ENCODE peak calls at places on chromosomes 13 and 19, in eight cellular contexts. One of them, this sample, is unnamed.

GRCh38 chr19:17069249-17069648 is 6.0 kb downstream of the HAUS8 start:
- DNase-seq in HepG2: no peak
- DNase-seq in cardiac fibroblast: no peak
- DNase-seq in bronchial epithelial cell: no peak
- DNase-seq in IMR-90: no peak
- DNase-seq in left ventricle myocardium inferior: no peak
- DNase-seq in fibroblast of pulmonary artery: no peak
- DNase-seq in right lobe of liver: no peak
- DNase-seq in this sample: no peak

GRCh38 chr19:2455481-2456300 is 1.1 kb downstream of the LMNB2 start:
- DNase-seq in HepG2: no peak
- DNase-seq in cardiac fibroblast: peak
- DNase-seq in bronchial epithelial cell: no peak
- DNase-seq in IMR-90: no peak
- DNase-seq in left ventricle myocardium inferior: peak
- DNase-seq in fibroblast of pulmonary artery: no peak
- DNase-seq in right lobe of liver: peak
- DNase-seq in this sample: no peak

GRCh38 chr13:112124100-112124499 is 57.2 kb downstream of the SOX1 start:
- DNase-seq in HepG2: no peak
- DNase-seq in cardiac fibroblast: no peak
- DNase-seq in bronchial epithelial cell: no peak
- DNase-seq in IMR-90: no peak
- DNase-seq in left ventricle myocardium inferior: no peak
- DNase-seq in fibroblast of pulmonary artery: no peak
- DNase-seq in right lobe of liver: no peak
- DNase-seq in this sample: no peak

GRCh38 chr13:106998664-106999063 is 430.7 kb upstream of the ARGLU1 start:
- DNase-seq in HepG2: no peak
- DNase-seq in cardiac fibroblast: no peak
- DNase-seq in bronchial epithelial cell: no peak
- DNase-seq in IMR-90: no peak
- DNase-seq in left ventricle myocardium inferior: no peak
- DNase-seq in fibroblast of pulmonary artery: no peak
- DNase-seq in right lobe of liver: no peak
- DNase-seq in this sample: no peak

GRCh38 chr13:94535231-94535630 is 55.7 kb upstream of the DCT start:
- DNase-seq in HepG2: no peak
- DNase-seq in cardiac fibroblast: no peak
- DNase-seq in bronchial epithelial cell: no peak
- DNase-seq in IMR-90: no peak
- DNase-seq in left ventricle myocardium inferior: no peak
- DNase-seq in fibroblast of pulmonary artery: no peak
- DNase-seq in right lobe of liver: no peak
- DNase-seq in this sample: no peak

GRCh38 chr13:32863596-32863995 is 152.6 kb upstream of the KL start:
- DNase-seq in HepG2: no peak
- DNase-seq in cardiac fibroblast: no peak
- DNase-seq in bronchial epithelial cell: no peak
- DNase-seq in IMR-90: no peak
- DNase-seq in left ventricle myocardium inferior: no peak
- DNase-seq in fibroblast of pulmonary artery: no peak
- DNase-seq in right lobe of liver: no peak
- DNase-seq in this sample: no peak

GRCh38 chr13:112445411-112446271 is 69.5 kb downstream of the SPACA7 start:
- DNase-seq in HepG2: no peak
- DNase-seq in cardiac fibroblast: no peak
- DNase-seq in bronchial epithelial cell: no peak
- DNase-seq in IMR-90: no peak
- DNase-seq in left ventricle myocardium inferior: no peak
- DNase-seq in fibroblast of pulmonary artery: no peak
- DNase-seq in right lobe of liver: no peak
- DNase-seq in this sample: no peak

GRCh38 chr13:77112961-77113360 is 86.0 kb upstream of the FBXL3 start:
- DNase-seq in HepG2: no peak
- DNase-seq in cardiac fibroblast: no peak
- DNase-seq in bronchial epithelial cell: no peak
- DNase-seq in IMR-90: no peak
- DNase-seq in left ventricle myocardium inferior: no peak
- DNase-seq in fibroblast of pulmonary artery: no peak
- DNase-seq in right lobe of liver: no peak
- DNase-seq in this sample: no peak

GRCh38 chr19:18764591-18765051 is 26.5 kb downstream of the COMP start:
- DNase-seq in HepG2: no peak
- DNase-seq in cardiac fibroblast: no peak
- DNase-seq in bronchial epithelial cell: no peak
- DNase-seq in IMR-90: no peak
- DNase-seq in left ventricle myocardium inferior: no peak
- DNase-seq in fibroblast of pulmonary artery: no peak
- DNase-seq in right lobe of liver: no peak
- DNase-seq in this sample: no peak

GRCh38 chr13:39536274-39536673 is 66.7 kb downstream of the LHFPL6 start:
- DNase-seq in HepG2: no peak
- DNase-seq in cardiac fibroblast: no peak
- DNase-seq in bronchial epithelial cell: no peak
- DNase-seq in IMR-90: no peak
- DNase-seq in left ventricle myocardium inferior: no peak
- DNase-seq in fibroblast of pulmonary artery: no peak
- DNase-seq in right lobe of liver: no peak
- DNase-seq in this sample: no peak

GRCh38 chr19:41821003-41821735 is 23.3 kb downstream of the LYPD4 start:
- DNase-seq in HepG2: peak
- DNase-seq in cardiac fibroblast: peak
- DNase-seq in bronchial epithelial cell: peak
- DNase-seq in IMR-90: peak
- DNase-seq in left ventricle myocardium inferior: no peak
- DNase-seq in fibroblast of pulmonary artery: peak
- DNase-seq in right lobe of liver: no peak
- DNase-seq in this sample: no peak

GRCh38 chr19:4678881-4679379 is 8.8 kb upstream of the MYDGF start:
- DNase-seq in HepG2: no peak
- DNase-seq in cardiac fibroblast: peak
- DNase-seq in bronchial epithelial cell: no peak
- DNase-seq in IMR-90: no peak
- DNase-seq in left ventricle myocardium inferior: no peak
- DNase-seq in fibroblast of pulmonary artery: no peak
- DNase-seq in right lobe of liver: no peak
- DNase-seq in this sample: no peak

GRCh38 chr19:1284979-1285736 is 515 bp upstream of the EFNA2 start:
- DNase-seq in HepG2: no peak
- DNase-seq in cardiac fibroblast: no peak
- DNase-seq in bronchial epithelial cell: no peak
- DNase-seq in IMR-90: no peak
- DNase-seq in left ventricle myocardium inferior: no peak
- DNase-seq in fibroblast of pulmonary artery: no peak
- DNase-seq in right lobe of liver: no peak
- DNase-seq in this sample: no peak

GRCh38 chr13:98556968-98557591 is 19.8 kb downstream of the STK24 start:
- DNase-seq in HepG2: no peak
- DNase-seq in cardiac fibroblast: no peak
- DNase-seq in bronchial epithelial cell: no peak
- DNase-seq in IMR-90: peak
- DNase-seq in left ventricle myocardium inferior: no peak
- DNase-seq in fibroblast of pulmonary artery: no peak
- DNase-seq in right lobe of liver: no peak
- DNase-seq in this sample: no peak

GRCh38 chr19:42989851-42990250 is 36.4 kb downstream of the PSG11 start:
- DNase-seq in HepG2: no peak
- DNase-seq in cardiac fibroblast: no peak
- DNase-seq in bronchial epithelial cell: peak
- DNase-seq in IMR-90: no peak
- DNase-seq in left ventricle myocardium inferior: no peak
- DNase-seq in fibroblast of pulmonary artery: no peak
- DNase-seq in right lobe of liver: no peak
- DNase-seq in this sample: no peak

GRCh38 chr13:79775830-79776229 is 294.9 kb downstream of the NDFIP2 start:
- DNase-seq in HepG2: peak
- DNase-seq in cardiac fibroblast: peak
- DNase-seq in bronchial epithelial cell: peak
- DNase-seq in IMR-90: peak
- DNase-seq in left ventricle myocardium inferior: no peak
- DNase-seq in fibroblast of pulmonary artery: peak
- DNase-seq in right lobe of liver: no peak
- DNase-seq in this sample: peak

GRCh38 chr19:32822916-32823746 is 46.4 kb downstream of the SLC7A9 start:
- DNase-seq in HepG2: no peak
- DNase-seq in cardiac fibroblast: no peak
- DNase-seq in bronchial epithelial cell: no peak
- DNase-seq in IMR-90: no peak
- DNase-seq in left ventricle myocardium inferior: no peak
- DNase-seq in fibroblast of pulmonary artery: no peak
- DNase-seq in right lobe of liver: no peak
- DNase-seq in this sample: no peak

GRCh38 chr19:1251233-1251502 is 2.8 kb downstream of the MIDN start:
- DNase-seq in HepG2: peak
- DNase-seq in cardiac fibroblast: peak
- DNase-seq in bronchial epithelial cell: peak
- DNase-seq in IMR-90: peak
- DNase-seq in left ventricle myocardium inferior: no peak
- DNase-seq in fibroblast of pulmonary artery: peak
- DNase-seq in right lobe of liver: peak
- DNase-seq in this sample: no peak

GRCh38 chr19:46718934-46719551 is 2.1 kb upstream of the PRKD2 start:
- DNase-seq in HepG2: no peak
- DNase-seq in cardiac fibroblast: no peak
- DNase-seq in bronchial epithelial cell: no peak
- DNase-seq in IMR-90: no peak
- DNase-seq in left ventricle myocardium inferior: no peak
- DNase-seq in fibroblast of pulmonary artery: no peak
- DNase-seq in right lobe of liver: no peak
- DNase-seq in this sample: peak
- H3K4me3 ChIP-seq in HepG2: no peak
- H3K4me3 ChIP-seq in cardiac fibroblast: no peak
- H3K4me3 ChIP-seq in bronchial epithelial cell: no peak
- H3K4me3 ChIP-seq in IMR-90: no peak
- H3K4me3 ChIP-seq in left ventricle myocardium inferior: no peak
- H3K4me3 ChIP-seq in fibroblast of pulmonary artery: no peak
- H3K4me3 ChIP-seq in right lobe of liver: no peak
- H3K4me3 ChIP-seq in this sample: peak

GRCh38 chr19:40421468-40421778 is 4.4 kb downstream of the SERTAD1 start:
- DNase-seq in HepG2: no peak
- DNase-seq in cardiac fibroblast: no peak
- DNase-seq in bronchial epithelial cell: no peak
- DNase-seq in IMR-90: no peak
- DNase-seq in left ventricle myocardium inferior: no peak
- DNase-seq in fibroblast of pulmonary artery: no peak
- DNase-seq in right lobe of liver: no peak
- DNase-seq in this sample: no peak

GRCh38 chr19:40419780-40420179 is 6.0 kb downstream of the SERTAD1 start:
- DNase-seq in HepG2: no peak
- DNase-seq in cardiac fibroblast: no peak
- DNase-seq in bronchial epithelial cell: no peak
- DNase-seq in IMR-90: no peak
- DNase-seq in left ventricle myocardium inferior: no peak
- DNase-seq in fibroblast of pulmonary artery: no peak
- DNase-seq in right lobe of liver: no peak
- DNase-seq in this sample: no peak

GRCh38 chr19:40422428-40423226 is 3.2 kb downstream of the SERTAD1 start:
- DNase-seq in HepG2: no peak
- DNase-seq in cardiac fibroblast: no peak
- DNase-seq in bronchial epithelial cell: no peak
- DNase-seq in IMR-90: no peak
- DNase-seq in left ventricle myocardium inferior: no peak
- DNase-seq in fibroblast of pulmonary artery: no peak
- DNase-seq in right lobe of liver: no peak
- DNase-seq in this sample: no peak

GRCh38 chr19:40420451-40420765 is 5.4 kb downstream of the SERTAD1 start:
- DNase-seq in HepG2: no peak
- DNase-seq in cardiac fibroblast: no peak
- DNase-seq in bronchial epithelial cell: no peak
- DNase-seq in IMR-90: no peak
- DNase-seq in left ventricle myocardium inferior: no peak
- DNase-seq in fibroblast of pulmonary artery: no peak
- DNase-seq in right lobe of liver: no peak
- DNase-seq in this sample: no peak

GRCh38 chr19:40420766-40421467 is 4.9 kb downstream of the SERTAD1 start:
- DNase-seq in HepG2: peak
- DNase-seq in cardiac fibroblast: peak
- DNase-seq in bronchial epithelial cell: peak
- DNase-seq in IMR-90: peak
- DNase-seq in left ventricle myocardium inferior: peak
- DNase-seq in fibroblast of pulmonary artery: peak
- DNase-seq in right lobe of liver: peak
- DNase-seq in this sample: no peak
- TF ChIP-seq CTCF in HepG2: peak
- TF ChIP-seq CTCF in cardiac fibroblast: peak
- TF ChIP-seq CTCF in bronchial epithelial cell: peak
- TF ChIP-seq CTCF in IMR-90: peak
- TF ChIP-seq CTCF in left ventricle myocardium inferior: peak
- TF ChIP-seq CTCF in fibroblast of pulmonary artery: peak
- TF ChIP-seq CTCF in right lobe of liver: peak
- TF ChIP-seq CTCF in this sample: peak

GRCh38 chr19:58356971-58357797 is 3.9 kb upstream of the A1BG start:
- DNase-seq in HepG2: no peak
- DNase-seq in cardiac fibroblast: peak
- DNase-seq in bronchial epithelial cell: no peak
- DNase-seq in IMR-90: no peak
- DNase-seq in left ventricle myocardium inferior: no peak
- DNase-seq in fibroblast of pulmonary artery: peak
- DNase-seq in right lobe of liver: peak
- DNase-seq in this sample: no peak
- H3K4me3 ChIP-seq in HepG2: no peak
- H3K4me3 ChIP-seq in cardiac fibroblast: peak
- H3K4me3 ChIP-seq in bronchial epithelial cell: no peak
- H3K4me3 ChIP-seq in IMR-90: no peak
- H3K4me3 ChIP-seq in left ventricle myocardium inferior: peak
- H3K4me3 ChIP-seq in fibroblast of pulmonary artery: no peak
- H3K4me3 ChIP-seq in right lobe of liver: no peak
- H3K4me3 ChIP-seq in this sample: no peak

DNA sequence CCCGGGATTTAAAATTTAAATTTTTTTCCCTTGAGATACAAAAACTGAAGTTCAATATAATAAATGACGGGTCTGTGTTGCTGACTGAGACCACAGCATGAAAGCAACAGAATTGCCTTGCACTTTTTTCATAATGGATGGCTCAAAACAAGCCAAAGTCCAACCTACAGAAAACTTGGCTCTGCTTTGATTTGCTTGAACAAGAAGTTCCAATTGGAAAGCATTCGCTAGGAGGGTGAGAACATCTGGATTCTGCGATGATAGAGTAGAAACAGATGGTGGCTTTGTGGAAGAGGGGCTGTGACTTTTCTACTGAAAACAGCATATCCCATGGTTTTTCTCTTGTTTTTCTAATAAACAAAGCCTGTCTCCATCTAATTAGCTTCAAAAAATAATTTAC is 46.4 kb downstream of the THSD1 start:
- DNase-seq in HepG2: no peak
- DNase-seq in cardiac fibroblast: no peak
- DNase-seq in bronchial epithelial cell: no peak
- DNase-seq in IMR-90: peak
- DNase-seq in left ventricle myocardium inferior: no peak
- DNase-seq in fibroblast of pulmonary artery: peak
- DNase-seq in right lobe of liver: no peak
- DNase-seq in this sample: no peak
- TF ChIP-seq CTCF in HepG2: no peak
- TF ChIP-seq CTCF in cardiac fibroblast: no peak
- TF ChIP-seq CTCF in bronchial epithelial cell: no peak
- TF ChIP-seq CTCF in IMR-90: no peak
- TF ChIP-seq CTCF in left ventricle myocardium inferior: no peak
- TF ChIP-seq CTCF in fibroblast of pulmonary artery: no peak
- TF ChIP-seq CTCF in right lobe of liver: no peak
- TF ChIP-seq CTCF in this sample: no peak

This sample was measured in GM12864.